ENCODE peak calls at places on chromosomes 11 and 22, in five cellular contexts. Y is astrocyte of the hippocampus; K is IMR-90; E is effector memory CD4-positive, alpha-beta T cell; S is activated CD4-positive, CD25-positive, alpha-beta regulatory T cell treated with anti-CD3 and anti-CD28 coated beads, Interleukin-2, amount 50 U/mL, for 72 hours. B is an unnamed sample.
A peak's percentile ranks its signal among the peaks of the same experiment; 100 is the strongest.

GRCh38 chr11:27963370-27963769 is 144.6 kb downstream of the KIF18A start:
- DNase-seq in Y (no peak), K (no peak), E (no peak), S (no peak), B (no peak)

GRCh38 chr11:95257596-95257995 is 26.6 kb upstream of the SESN3 start:
- DNase-seq in Y (no peak), K (no peak), E (no peak), S (no peak), B (no peak)

GRCh38 chr11:47466201-47466600 is 17.3 kb upstream of the RAPSN start:
- DNase-seq in Y (no peak), K (peak; percentile 44), E (no peak), S (no peak), B (peak; percentile 75)

GRCh38 chr22:42769574-42770447 is 49.1 kb upstream of the A4GALT start:
- DNase-seq in Y (peak; percentile 86), K (peak; percentile 95), E (no peak), S (no peak), B (peak; percentile 87)

GRCh38 chr11:94794287-94795168 is 26.4 kb downstream of the AMOTL1 start:
- DNase-seq in Y (peak; percentile 88), K (peak; percentile 99), E (no peak), S (no peak), B (peak; percentile 100)

GRCh38 chr11:63920126-63920869 is 3.3 kb upstream of the RCOR2 start:
- DNase-seq in Y (peak; percentile 84), K (no peak), E (no peak), S (no peak), B (no peak)

GRCh38 chr11:13923716-13924650 is 38.5 kb upstream of the SPON1 start:
- DNase-seq in Y (no peak), K (no peak), E (no peak), S (no peak), B (no peak)

GRCh38 chr22:41943661-41944209 is 3.2 kb downstream of the CENPM start:
- DNase-seq in Y (peak; percentile 26), K (peak; percentile 39), E (no peak), S (no peak), B (peak; percentile 36)

GRCh38 chr22:46425011-46425410 is 89.5 kb downstream of the TRMU start:
- DNase-seq in Y (peak; percentile 93), K (peak; percentile 72), E (no peak), S (no peak), B (peak; percentile 63)

GRCh38 chr11:111449696-111450479 is 62.3 kb downstream of the BTG4 start:
- DNase-seq in Y (no peak), K (no peak), E (no peak), S (no peak), B (no peak)

GRCh38 chr11:1081601-1082311 is 7.1 kb downstream of the MUC2 start:
- DNase-seq in Y (no peak), K (no peak), E (no peak), S (peak; percentile 23), B (no peak)

GRCh38 chr22:48884292-48884691 is 943.4 kb downstream of the BRD1 start:
- DNase-seq in Y (no peak), K (no peak), E (no peak), S (peak; percentile 7), B (no peak)

GRCh38 chr11:46338988-46339666 is 8.1 kb upstream of the DGKZ start:
- DNase-seq in Y (no peak), K (no peak), E (no peak), S (no peak), B (no peak)

GRCh38 chr11:109432105-109432504 is 10.1 kb downstream of the C11orf87 start:
- DNase-seq in Y (peak; percentile 6), K (peak; percentile 60), E (no peak), S (no peak), B (peak; percentile 10)

GRCh38 chr22:30266445-30267381 is at the start of gene OSM:
- DNase-seq in Y (no peak), K (no peak), E (peak; percentile 66), S (peak; percentile 68), B (no peak)

GRCh38 chr22:39205344-39206021 is 39.3 kb downstream of the PDGFB start:
- DNase-seq in Y (peak; percentile 66), K (peak; percentile 78), E (peak; percentile 11), S (peak; percentile 44), B (peak; percentile 75)

GRCh38 chr11:103792981-103793468 is 243.4 kb upstream of the DDI1 start:
- DNase-seq in Y (no peak), K (peak; percentile 65), E (no peak), S (no peak), B (peak; percentile 79)

GRCh38 chr11:117868815-117869642 is 7.4 kb downstream of the FXYD6 start:
- DNase-seq in Y (no peak), K (no peak), E (no peak), S (no peak), B (no peak)

GRCh38 chr11:62508336-62509058 is 38.1 kb downstream of the AHNAK start:
- DNase-seq in Y (peak; percentile 92), K (peak; percentile 36), E (no peak), S (no peak), B (no peak)

GRCh38 chr22:27090595-27090994 is 433.2 kb downstream of the MIAT start:
- DNase-seq in Y (no peak), K (no peak), E (no peak), S (no peak), B (no peak)

GRCh38 chr11:65362320-65362931 is 7.9 kb downstream of the TIGD3 start:
- DNase-seq in Y (no peak), K (no peak), E (no peak), S (no peak), B (no peak)

GRCh38 chr11:78818201-78818600 is 243.5 kb upstream of the NARS2 start:
- DNase-seq in Y (no peak), K (no peak), E (no peak), S (no peak), B (no peak)

GRCh38 chr11:63813563-63814382 is 517 bp downstream of the SPINDOC start:
- DNase-seq in Y (peak; percentile 77), K (peak; percentile 50), E (peak; percentile 13), S (peak; percentile 55), B (peak; percentile 37)